ENCODE peak calls at places on chromosome 15, in eight cellular contexts. R is hepatocyte; S is CD8-positive, alpha-beta T cell; W is cardiac muscle cell; T is adrenal gland; Z is stomach; F is Panc1; U is tibial artery. I is an unnamed sample. For H3K4me1, the result is how much of the 10 kb centered on the place peaks cover.

GRCh38 chr15:35121611-35122359 is 36.7 kb upstream of the NANOGP8 start:
- DNase-seq in R (no peak), S (no peak), W (no peak), T (no peak), Z (no peak), F (no peak), U (peak), I (no peak)

GRCh38 chr15:43789409-43789808 is 2.7 kb upstream of the SERF2 start:
- DNase-seq in R (no peak), S (no peak), W (no peak), T (no peak), Z (no peak), F (no peak), U (no peak), I (no peak)

GRCh38 chr15:70121656-70122297 is 24.1 kb upstream of the TLE3 start:
- DNase-seq in R (peak), S (no peak), W (no peak), T (peak), Z (peak), F (no peak), U (peak), I (peak)

GRCh38 chr15:33584797-33585196 is 274.0 kb downstream of the RYR3 start:
- DNase-seq in R (no peak), S (no peak), W (no peak), T (peak), Z (no peak), F (peak), U (no peak), I (no peak)

GRCh38 chr15:93164409-93164808 is 75.4 kb upstream of the RGMA start:
- DNase-seq in R (no peak), S (no peak), W (no peak), T (no peak), Z (no peak), F (no peak), U (no peak), I (no peak)

GRCh38 chr15:82624008-82624407 is 23.2 kb downstream of the CPEB1 start:
- DNase-seq in R (no peak), S (no peak), W (no peak), T (no peak), Z (no peak), F (no peak), U (no peak), I (no peak)

GRCh38 chr15:85750807-85751730 is 43.7 kb downstream of the KLHL25 start:
- DNase-seq in R (no peak), S (no peak), W (no peak), T (no peak), Z (peak), F (no peak), U (peak), I (no peak)

GRCh38 chr15:79942656-79943481 is 28.1 kb downstream of the BCL2A1 start:
- DNase-seq in R (no peak), S (no peak), W (no peak), T (no peak), Z (no peak), F (no peak), U (no peak), I (no peak)

GRCh38 chr15:101004500-101004899 is 85.3 kb downstream of the LRRK1 start:
- DNase-seq in R (no peak), S (no peak), W (no peak), T (peak), Z (no peak), F (no peak), U (no peak), I (no peak)

GRCh38 chr15:37289109-37289765 is 188.9 kb upstream of the MEIS2 start:
- DNase-seq in R (peak), S (no peak), W (peak), T (no peak), Z (no peak), F (no peak), U (no peak), I (no peak)

GRCh38 chr15:47184003-47184404 is 533.3 kb upstream of the SEMA6D start:
- DNase-seq in R (peak), S (no peak), W (peak), T (no peak), Z (no peak), F (no peak), U (no peak), I (no peak)

GRCh38 chr15:85725019-85725418 is 69.7 kb downstream of the KLHL25 start:
- DNase-seq in R (no peak), S (no peak), W (no peak), T (no peak), Z (no peak), F (no peak), U (peak), I (no peak)

GRCh38 chr15:91849749-91850161 is 3.8 kb upstream of the SLCO3A1 start:
- DNase-seq in R (peak), S (no peak), W (peak), T (no peak), Z (no peak), F (no peak), U (no peak), I (no peak)

GRCh38 chr15:97520689-97521088 is 439.8 kb upstream of the ARRDC4 start:
- DNase-seq in R (no peak), S (no peak), W (no peak), T (no peak), Z (no peak), F (no peak), U (no peak), I (no peak)

GRCh38 chr15:60390931-60391501 is 6.8 kb downstream of the ANXA2 start:
- DNase-seq in R (peak), S (no peak), W (no peak), T (peak), Z (peak), F (no peak), U (peak), I (peak)
- TF ChIP-seq CTCF in R (no peak), S (no peak), W (no peak), T (no peak), Z (no peak), F (no peak), U (no peak), I (no peak)

GRCh38 chr15:68583321-68583720 is 4.5 kb downstream of the CORO2B start:
- DNase-seq in R (no peak), S (no peak), W (no peak), T (no peak), Z (no peak), F (no peak), U (no peak), I (no peak)

GRCh38 chr15:68582864-68583263 is 4.1 kb downstream of the CORO2B start:
- DNase-seq in R (no peak), S (no peak), W (no peak), T (no peak), Z (no peak), F (no peak), U (no peak), I (no peak)

GRCh38 chr15:68581725-68582124 is 2.9 kb downstream of the CORO2B start:
- DNase-seq in R (no peak), S (no peak), W (no peak), T (no peak), Z (no peak), F (no peak), U (no peak), I (no peak)

GRCh38 chr15:68580883-68581155 is 2.0 kb downstream of the CORO2B start:
- DNase-seq in R (no peak), S (no peak), W (no peak), T (no peak), Z (no peak), F (no peak), U (no peak), I (no peak)

DNA sequence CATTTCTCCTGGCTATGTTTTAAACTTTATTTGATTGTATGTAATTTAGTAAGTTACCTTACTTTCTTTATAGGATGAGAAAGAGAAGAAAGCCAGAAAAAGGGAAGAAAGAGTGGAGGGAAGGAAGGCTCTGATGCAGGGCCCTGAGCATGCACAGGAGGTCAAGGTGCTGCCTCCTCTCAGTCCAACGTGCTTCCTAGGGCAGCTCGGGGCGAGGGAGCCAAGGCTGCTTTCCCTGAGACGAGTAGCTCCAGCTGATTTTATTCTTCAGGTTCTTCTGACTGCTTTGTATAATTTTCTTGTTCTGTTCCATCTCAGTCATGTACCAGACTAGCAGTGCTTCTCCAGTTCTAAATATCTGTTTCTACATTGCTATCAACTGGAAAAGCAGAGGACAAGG is 3.4 kb downstream of the CORO2B start:
- DNase-seq in R (no peak), S (no peak), W (no peak), T (no peak), Z (no peak), F (no peak), U (no peak), I (no peak)
- H3K4me1 ChIP-seq in R (under half), S (under half), W (under half), T (under half), Z (under half), F (under half), U (under half), I (under half)

DNA sequence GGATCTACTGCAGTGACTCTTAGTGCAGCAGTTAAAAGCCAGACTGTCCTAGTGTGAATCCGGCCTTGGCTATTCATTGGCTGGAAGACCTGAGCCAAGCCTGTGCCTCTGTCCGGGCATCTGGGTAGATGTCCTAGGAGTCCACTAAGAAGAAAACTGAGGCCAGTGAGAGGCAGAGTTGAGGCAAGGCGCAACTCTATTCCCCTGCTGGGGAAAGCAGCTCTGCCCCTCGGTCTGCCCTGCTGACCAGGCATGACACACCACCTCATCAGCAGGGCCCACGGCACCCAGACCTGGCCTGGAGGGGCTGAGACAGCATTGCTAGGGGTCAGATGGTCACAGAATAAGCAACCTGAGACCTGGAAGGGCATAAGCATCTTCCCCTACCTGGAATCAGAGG is 46.7 kb upstream of the ABHD2 start:
- DNase-seq in R (no peak), S (no peak), W (no peak), T (no peak), Z (no peak), F (no peak), U (no peak), I (no peak)
- H3K4me3 ChIP-seq in R (no peak), S (no peak), W (no peak), T (no peak), Z (peak), F (no peak), U (peak), I (no peak)

GRCh38 chr15:73965094-73965729 is 26.9 kb downstream of the STOML1 start:
- DNase-seq in R (no peak), S (no peak), W (peak), T (no peak), Z (no peak), F (no peak), U (no peak), I (no peak)
- TF ChIP-seq CTCF in R (no peak), S (peak), W (no peak), T (no peak), Z (no peak), F (peak), U (no peak), I (no peak)

DNA sequence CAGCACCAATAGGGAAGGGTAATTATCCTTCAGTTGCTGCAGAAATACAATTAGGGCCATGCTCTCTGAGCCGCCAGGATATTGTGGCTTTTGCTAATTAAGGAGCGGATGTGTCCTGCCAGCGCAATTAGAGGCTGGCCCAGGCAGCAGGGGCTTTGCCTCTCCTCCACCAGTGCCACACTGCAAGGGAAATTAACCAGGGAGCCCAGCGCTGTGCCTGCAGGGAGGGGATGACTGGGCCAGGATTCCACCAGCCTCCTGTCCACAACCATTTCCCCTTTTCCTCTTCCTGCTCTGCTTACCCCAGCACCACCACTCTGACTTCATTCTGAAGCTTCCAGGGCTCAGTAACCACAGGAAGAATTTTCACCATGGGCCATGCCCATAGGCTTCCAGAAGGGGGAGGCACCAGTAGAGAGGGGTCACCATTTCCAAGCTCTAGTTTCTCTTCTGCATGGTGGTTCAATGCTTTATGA is 10.3 kb upstream of the AEN start:
- DNase-seq in R (no peak), S (no peak), W (no peak), T (no peak), Z (no peak), F (no peak), U (no peak), I (no peak)
- H3K4me1 ChIP-seq in R (under half), S (under half), W (under half), T (under half), Z (under half), F (under half), U (under half), I (under half)

GRCh38 chr15:73986776-73987056 is 5.4 kb downstream of the STOML1 start:
- DNase-seq in R (no peak), S (no peak), W (no peak), T (no peak), Z (no peak), F (no peak), U (no peak), I (no peak)
- H3K4me3 ChIP-seq in R (no peak), S (no peak), W (no peak), T (no peak), Z (no peak), F (no peak), U (no peak), I (no peak)